ENCODE peak calls at places on chromosome 9, in six cellular contexts. L, Z, Y, A, V and S are unnamed samples.

GRCh38 chr9:93814561-93814960 is 140.6 kb downstream of the BARX1 start:
- DNase-seq in L (no peak), Z (no peak), Y (no peak), A (no peak), V (no peak), S (no peak)

GRCh38 chr9:100129772-100130171 is 30.7 kb downstream of the INVS start:
- DNase-seq in L (no peak), Z (no peak), Y (no peak), A (no peak), V (no peak), S (no peak)

GRCh38 chr9:13939129-13939528 is 374.8 kb downstream of the NFIB start:
- DNase-seq in L (peak; percentile 60), Z (no peak), Y (peak; percentile 59), A (no peak), V (no peak), S (peak; percentile 90)

GRCh38 chr9:87263291-87263690 is 234.4 kb upstream of the DAPK1 start:
- DNase-seq in L (no peak), Z (no peak), Y (no peak), A (peak; percentile 58), V (peak; percentile 12), S (no peak)

GRCh38 chr9:19116391-19116790 is 10.9 kb downstream of the PLIN2 start:
- DNase-seq in L (peak; percentile 84), Z (no peak), Y (no peak), A (no peak), V (no peak), S (peak; percentile 92)

GRCh38 chr9:93680445-93681315 is 104.3 kb downstream of the PHF2 start:
- DNase-seq in L (no peak), Z (peak; percentile 11), Y (no peak), A (peak; percentile 54), V (no peak), S (no peak)

GRCh38 chr9:100082786-100083185 is 16.0 kb downstream of the ERP44 start:
- DNase-seq in L (peak; percentile 81), Z (no peak), Y (no peak), A (no peak), V (no peak), S (peak; percentile 50)

GRCh38 chr9:101711330-101711941 is 27.0 kb downstream of the GRIN3A start:
- DNase-seq in L (peak; percentile 9), Z (peak; percentile 38), Y (no peak), A (peak; percentile 66), V (peak; percentile 28), S (peak; percentile 8)

GRCh38 chr9:124038239-124038638 is 26.7 kb downstream of the LHX2 start:
- DNase-seq in L (no peak), Z (no peak), Y (no peak), A (peak; percentile 49), V (no peak), S (no peak)

GRCh38 chr9:129487658-129488483 is 133.0 kb downstream of the C9orf50 start:
- DNase-seq in L (peak; percentile 40), Z (no peak), Y (no peak), A (no peak), V (peak; percentile 83), S (peak; percentile 71)

GRCh38 chr9:4550777-4551476 is 60.7 kb downstream of the SLC1A1 start:
- DNase-seq in L (no peak), Z (no peak), Y (no peak), A (no peak), V (no peak), S (peak; percentile 40)

GRCh38 chr9:116141864-116142561 is 11.6 kb upstream of the PAPPA start:
- DNase-seq in L (no peak), Z (no peak), Y (no peak), A (no peak), V (no peak), S (peak; percentile 73)